ENCODE peak calls at places on chromosomes 6 and 20, in ten cellular contexts. One of them, this sample, is unnamed.

GRCh38 chr6:20168668-20169633 is 43.3 kb downstream of the MBOAT1 start:
- DNase-seq in H9: no peak
- DNase-seq in activated T-helper 1 cell treated with anti-CD3 and anti-CD28 coated beads, Interleukin-2, amount 50 U/mL, for 16 hours: no peak
- DNase-seq in NCI-H1417 treated with DMSO at 0.1 percent for 48 hours: no peak
- DNase-seq in NT2/D1: no peak
- DNase-seq in aorta: no peak
- DNase-seq in EL: no peak
- DNase-seq in NCI-H2171 treated with DMSO at 0.1 percent for 48 hours: no peak
- DNase-seq in keratinocyte: no peak
- DNase-seq in psoas muscle: no peak
- DNase-seq in this sample: peak; percentile 8

GRCh38 chr6:136962661-136963060 is 40.6 kb downstream of the SLC35D3 start:
- DNase-seq in H9: peak; percentile 61
- DNase-seq in activated T-helper 1 cell treated with anti-CD3 and anti-CD28 coated beads, Interleukin-2, amount 50 U/mL, for 16 hours: no peak
- DNase-seq in NCI-H1417 treated with DMSO at 0.1 percent for 48 hours: peak; percentile 92
- DNase-seq in NT2/D1: peak; percentile 33
- DNase-seq in aorta: no peak
- DNase-seq in EL: peak; percentile 9
- DNase-seq in NCI-H2171 treated with DMSO at 0.1 percent for 48 hours: peak; percentile 72
- DNase-seq in keratinocyte: no peak
- DNase-seq in psoas muscle: no peak
- DNase-seq in this sample: no peak

GRCh38 chr6:165662671-165663282 is at the start of gene PDE10A:
- DNase-seq in H9: peak; percentile 65
- DNase-seq in activated T-helper 1 cell treated with anti-CD3 and anti-CD28 coated beads, Interleukin-2, amount 50 U/mL, for 16 hours: no peak
- DNase-seq in NCI-H1417 treated with DMSO at 0.1 percent for 48 hours: no peak
- DNase-seq in NT2/D1: no peak
- DNase-seq in aorta: peak; percentile 78
- DNase-seq in EL: no peak
- DNase-seq in NCI-H2171 treated with DMSO at 0.1 percent for 48 hours: no peak
- DNase-seq in keratinocyte: no peak
- DNase-seq in psoas muscle: no peak
- DNase-seq in this sample: peak; percentile 24

GRCh38 chr6:128601060-128601459 is 80.7 kb upstream of the PTPRK start:
- DNase-seq in H9: no peak
- DNase-seq in activated T-helper 1 cell treated with anti-CD3 and anti-CD28 coated beads, Interleukin-2, amount 50 U/mL, for 16 hours: no peak
- DNase-seq in NCI-H1417 treated with DMSO at 0.1 percent for 48 hours: no peak
- DNase-seq in NT2/D1: no peak
- DNase-seq in aorta: no peak
- DNase-seq in EL: no peak
- DNase-seq in NCI-H2171 treated with DMSO at 0.1 percent for 48 hours: peak; percentile 58
- DNase-seq in keratinocyte: no peak
- DNase-seq in psoas muscle: no peak
- DNase-seq in this sample: no peak

GRCh38 chr6:109373762-109374161 is 8.5 kb downstream of the CD164 start:
- DNase-seq in H9: no peak
- DNase-seq in activated T-helper 1 cell treated with anti-CD3 and anti-CD28 coated beads, Interleukin-2, amount 50 U/mL, for 16 hours: no peak
- DNase-seq in NCI-H1417 treated with DMSO at 0.1 percent for 48 hours: no peak
- DNase-seq in NT2/D1: no peak
- DNase-seq in aorta: no peak
- DNase-seq in EL: no peak
- DNase-seq in NCI-H2171 treated with DMSO at 0.1 percent for 48 hours: no peak
- DNase-seq in keratinocyte: no peak
- DNase-seq in psoas muscle: no peak
- DNase-seq in this sample: no peak

GRCh38 chr6:83815631-83816030 is 37.5 kb upstream of the RIPPLY2 start:
- DNase-seq in H9: no peak
- DNase-seq in activated T-helper 1 cell treated with anti-CD3 and anti-CD28 coated beads, Interleukin-2, amount 50 U/mL, for 16 hours: no peak
- DNase-seq in NCI-H1417 treated with DMSO at 0.1 percent for 48 hours: no peak
- DNase-seq in NT2/D1: no peak
- DNase-seq in aorta: no peak
- DNase-seq in EL: peak; percentile 29
- DNase-seq in NCI-H2171 treated with DMSO at 0.1 percent for 48 hours: peak; percentile 71
- DNase-seq in keratinocyte: no peak
- DNase-seq in psoas muscle: no peak
- DNase-seq in this sample: peak; percentile 3

GRCh38 chr6:133184798-133185380 is 56.3 kb upstream of the EYA4 start:
- DNase-seq in H9: no peak
- DNase-seq in activated T-helper 1 cell treated with anti-CD3 and anti-CD28 coated beads, Interleukin-2, amount 50 U/mL, for 16 hours: no peak
- DNase-seq in NCI-H1417 treated with DMSO at 0.1 percent for 48 hours: peak; percentile 44
- DNase-seq in NT2/D1: no peak
- DNase-seq in aorta: no peak
- DNase-seq in EL: peak; percentile 17
- DNase-seq in NCI-H2171 treated with DMSO at 0.1 percent for 48 hours: peak; percentile 38
- DNase-seq in keratinocyte: no peak
- DNase-seq in psoas muscle: no peak
- DNase-seq in this sample: peak; percentile 76

GRCh38 chr6:137271245-137272183 is 52.3 kb upstream of the IFNGR1 start:
- DNase-seq in H9: no peak
- DNase-seq in activated T-helper 1 cell treated with anti-CD3 and anti-CD28 coated beads, Interleukin-2, amount 50 U/mL, for 16 hours: no peak
- DNase-seq in NCI-H1417 treated with DMSO at 0.1 percent for 48 hours: peak; percentile 30
- DNase-seq in NT2/D1: peak; percentile 22
- DNase-seq in aorta: no peak
- DNase-seq in EL: peak; percentile 49
- DNase-seq in NCI-H2171 treated with DMSO at 0.1 percent for 48 hours: peak; percentile 48
- DNase-seq in keratinocyte: no peak
- DNase-seq in psoas muscle: no peak
- DNase-seq in this sample: peak; percentile 84

GRCh38 chr6:161353208-161353613 is 79.3 kb upstream of the AGPAT4 start:
- DNase-seq in H9: peak; percentile 89
- DNase-seq in activated T-helper 1 cell treated with anti-CD3 and anti-CD28 coated beads, Interleukin-2, amount 50 U/mL, for 16 hours: no peak
- DNase-seq in NCI-H1417 treated with DMSO at 0.1 percent for 48 hours: peak; percentile 19
- DNase-seq in NT2/D1: peak; percentile 46
- DNase-seq in aorta: no peak
- DNase-seq in EL: peak; percentile 8
- DNase-seq in NCI-H2171 treated with DMSO at 0.1 percent for 48 hours: no peak
- DNase-seq in keratinocyte: no peak
- DNase-seq in psoas muscle: no peak
- DNase-seq in this sample: peak; percentile 8

GRCh38 chr6:159098636-159099106 is 53.9 kb upstream of the TAGAP start:
- DNase-seq in H9: no peak
- DNase-seq in activated T-helper 1 cell treated with anti-CD3 and anti-CD28 coated beads, Interleukin-2, amount 50 U/mL, for 16 hours: no peak
- DNase-seq in NCI-H1417 treated with DMSO at 0.1 percent for 48 hours: no peak
- DNase-seq in NT2/D1: no peak
- DNase-seq in aorta: no peak
- DNase-seq in EL: no peak
- DNase-seq in NCI-H2171 treated with DMSO at 0.1 percent for 48 hours: peak; percentile 44
- DNase-seq in keratinocyte: no peak
- DNase-seq in psoas muscle: no peak
- DNase-seq in this sample: no peak

GRCh38 chr20:25437153-25437581 is 29.7 kb downstream of the GINS1 start:
- DNase-seq in H9: no peak
- DNase-seq in activated T-helper 1 cell treated with anti-CD3 and anti-CD28 coated beads, Interleukin-2, amount 50 U/mL, for 16 hours: no peak
- DNase-seq in NCI-H1417 treated with DMSO at 0.1 percent for 48 hours: no peak
- DNase-seq in NT2/D1: peak; percentile 38
- DNase-seq in aorta: no peak
- DNase-seq in EL: peak; percentile 15
- DNase-seq in NCI-H2171 treated with DMSO at 0.1 percent for 48 hours: no peak
- DNase-seq in keratinocyte: no peak
- DNase-seq in psoas muscle: no peak
- DNase-seq in this sample: no peak

GRCh38 chr6:6851059-6851658 is 256.6 kb upstream of the RREB1 start:
- DNase-seq in H9: no peak
- DNase-seq in activated T-helper 1 cell treated with anti-CD3 and anti-CD28 coated beads, Interleukin-2, amount 50 U/mL, for 16 hours: no peak
- DNase-seq in NCI-H1417 treated with DMSO at 0.1 percent for 48 hours: no peak
- DNase-seq in NT2/D1: no peak
- DNase-seq in aorta: no peak
- DNase-seq in EL: peak; percentile 98
- DNase-seq in NCI-H2171 treated with DMSO at 0.1 percent for 48 hours: peak; percentile 7
- DNase-seq in keratinocyte: no peak
- DNase-seq in psoas muscle: no peak
- DNase-seq in this sample: peak; percentile 51

GRCh38 chr6:133704371-133704770 is 184.5 kb upstream of the TCF21 start:
- DNase-seq in H9: no peak
- DNase-seq in activated T-helper 1 cell treated with anti-CD3 and anti-CD28 coated beads, Interleukin-2, amount 50 U/mL, for 16 hours: no peak
- DNase-seq in NCI-H1417 treated with DMSO at 0.1 percent for 48 hours: no peak
- DNase-seq in NT2/D1: no peak
- DNase-seq in aorta: no peak
- DNase-seq in EL: no peak
- DNase-seq in NCI-H2171 treated with DMSO at 0.1 percent for 48 hours: no peak
- DNase-seq in keratinocyte: no peak
- DNase-seq in psoas muscle: no peak
- DNase-seq in this sample: peak; percentile 27

This sample was measured in adipocyte.